ENCODE peak calls at places on chromosomes 11 and 22, in four cellular contexts. V is HL-60, X is SK-N-SH, O is HepG2. M is an unnamed sample.

GRCh38 chr22:36734171-36735058 is 30.9 kb upstream of the CACNG2 start:
- DNase-seq in O (no peak), V (no peak), X (no peak), M (no peak)

GRCh38 chr11:102111011-102111786 is 952 bp downstream of the YAP1 start:
- DNase-seq in X (peak), O (peak), V (no peak), M (peak)

GRCh38 chr11:856397-856796 is 13.7 kb downstream of the TSPAN4 start:
- DNase-seq in O (no peak), X (peak), V (no peak), M (no peak)

GRCh38 chr11:503179-503981 is 3.7 kb downstream of the RNH1 start:
- DNase-seq in V (peak), X (no peak), O (no peak), M (no peak)

GRCh38 chr22:30521368-30522156 is 16.1 kb upstream of the SEC14L4 start:
- DNase-seq in X (no peak), O (no peak), V (no peak), M (no peak)

GRCh38 chr22:45632791-45633515 is 38.7 kb upstream of the ATXN10 start:
- DNase-seq in X (no peak), O (peak), V (no peak), M (peak)

GRCh38 chr11:790721-791564 is 1.1 kb upstream of the CEND1 start:
- DNase-seq in V (no peak), O (no peak), X (peak), M (peak)

GRCh38 chr11:34830648-34831047 is 85.5 kb downstream of the APIP start:
- DNase-seq in V (no peak), O (no peak), X (peak), M (no peak)

GRCh38 chr11:128708660-128709059 is 14.8 kb downstream of the FLI1 start:
- DNase-seq in X (no peak), V (no peak), O (no peak), M (no peak)

GRCh38 chr22:37154925-37155712 is 5.4 kb upstream of the IL2RB start:
- DNase-seq in O (no peak), X (no peak), V (no peak), M (no peak)

GRCh38 chr11:5753943-5754342 is at the start of gene OR52N4:
- DNase-seq in O (no peak), V (no peak), X (no peak), M (no peak)

GRCh38 chr11:47918882-47919495 is 61.4 kb upstream of the PTPRJ start:
- DNase-seq in V (no peak), X (no peak), O (no peak), M (no peak)

GRCh38 chr22:19765477-19766234 is 5.1 kb downstream of the TBX1 start:
- DNase-seq in X (no peak), V (no peak), O (no peak), M (peak)

GRCh38 chr11:93623179-93623578 is 38.3 kb upstream of the CEP295 start:
- DNase-seq in V (peak), X (no peak), O (no peak), M (peak)

GRCh38 chr11:41578421-41579047 is 119.1 kb upstream of the LRRC4C start:
- DNase-seq in V (no peak), O (no peak), X (no peak), M (no peak)

GRCh38 chr22:32127904-32128303 is 31.2 kb downstream of the C22orf42 start:
- DNase-seq in V (no peak), X (no peak), O (no peak), M (peak)

GRCh38 chr11:57667715-57668466 is at the start of gene ZDHHC5:
- DNase-seq in O (peak), V (peak), X (peak), M (peak)

GRCh38 chr22:34804588-34804987 is 261.4 kb upstream of the ISX start:
- DNase-seq in O (no peak), V (no peak), X (no peak), M (peak)

GRCh38 chr22:24760708-24761306 is 13.7 kb downstream of the PIWIL3 start:
- DNase-seq in O (no peak), V (no peak), X (no peak), M (no peak)

GRCh38 chr11:82864268-82864667 is 36.0 kb downstream of the PRCP start:
- DNase-seq in O (peak), X (peak), V (peak), M (peak)

GRCh38 chr11:127002669-127003259 is 2.2 kb upstream of the KIRREL3 start:
- DNase-seq in V (no peak), X (no peak), O (no peak), M (no peak)

GRCh38 chr11:77081381-77081851 is 14.6 kb downstream of the CAPN5 start:
- DNase-seq in O (no peak), X (peak), V (no peak), M (no peak)

GRCh38 chr11:67316882-67317364 is 13.6 kb downstream of the SSH3 start:
- DNase-seq in V (no peak), X (no peak), O (no peak), M (no peak)

GRCh38 chr11:15768321-15768720 is 588.0 kb downstream of the SOX6 start:
- DNase-seq in V (no peak), O (no peak), X (no peak), M (no peak)

GRCh38 chr22:49648053-49648452 is 179.6 kb downstream of the BRD1 start:
- DNase-seq in O (no peak), X (no peak), V (no peak), M (no peak)

GRCh38 chr11:61477734-61478148 is 30.8 kb upstream of the LRRC10B start:
- DNase-seq in V (peak), O (no peak), X (peak), M (peak)

GRCh38 chr11:76665172-76665571 is 5.4 kb downstream of the LRRC32 start:
- DNase-seq in X (peak), O (no peak), V (no peak), M (no peak)

GRCh38 chr22:38067028-38067415 is 9.8 kb downstream of the PICK1 start:
- DNase-seq in O (no peak), V (no peak), X (no peak), M (no peak)

GRCh38 chr11:117409511-117409910 is 81.9 kb downstream of the CEP164 start:
- DNase-seq in X (no peak), V (no peak), O (no peak), M (no peak)

GRCh38 chr11:94130589-94131362 is 2.1 kb downstream of the PANX1 start:
- DNase-seq in O (no peak), X (no peak), V (no peak), M (no peak)

GRCh38 chr22:37930952-37931440 is 22.4 kb downstream of the C22orf23 start:
- DNase-seq in X (no peak), O (no peak), V (no peak), M (no peak)

GRCh38 chr11:61507962-61508824 is at the start of gene LRRC10B:
- DNase-seq in X (peak), V (peak), O (no peak), M (peak)

GRCh38 chr11:121451178-121451981 is 734 bp upstream of the SORL1 start:
- DNase-seq in X (no peak), O (peak), V (no peak), M (no peak)

GRCh38 chr11:47393163-47394049 is 15.0 kb upstream of the SLC39A13 start:
- DNase-seq in V (peak), O (no peak), X (no peak), M (no peak)

GRCh38 chr11:1234771-1235614 is 12.1 kb downstream of the MUC5B start:
- DNase-seq in V (no peak), O (no peak), X (peak), M (no peak)

GRCh38 chr22:48546653-48547424 is 1280.8 kb downstream of the BRD1 start:
- DNase-seq in V (no peak), X (no peak), O (no peak), M (no peak)

GRCh38 chr11:44651535-44652130 is 75.1 kb upstream of the TSPAN18 start:
- DNase-seq in X (no peak), O (no peak), V (peak), M (no peak)

GRCh38 chr22:30265851-30266444 is 703 bp downstream of the OSM start:
- DNase-seq in X (no peak), V (peak), O (no peak), M (no peak)

GRCh38 chr11:128711136-128711535 is 17.3 kb downstream of the FLI1 start:
- DNase-seq in O (no peak), V (no peak), X (no peak), M (no peak)

DNA sequence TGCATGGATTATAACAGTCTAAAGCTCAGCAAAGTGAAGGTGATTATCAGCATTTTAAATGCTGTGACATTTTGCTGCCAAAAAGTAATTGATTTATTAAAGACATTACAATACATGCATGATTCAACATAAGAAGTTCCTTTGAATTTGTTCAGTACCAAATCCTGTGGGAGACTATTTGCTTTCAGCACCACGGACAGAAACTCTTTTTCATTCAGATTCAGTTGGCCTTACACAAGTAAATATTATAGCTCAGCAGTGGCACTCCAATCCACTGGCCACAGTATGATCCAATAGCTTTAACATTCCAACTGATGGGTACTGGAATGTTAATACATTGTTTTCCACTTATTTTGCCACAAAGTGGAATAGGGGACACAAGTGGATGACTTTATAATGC is 806.7 kb downstream of the NTM start:
- DNase-seq in V (no peak), X (no peak), O (peak), M (peak)
- TF ChIP-seq REST in V (peak), X (peak), O (peak), M (peak)

GRCh38 chr11:65718964-65719492 is 1.6 kb downstream of the RNASEH2C start:
- DNase-seq in O (no peak), X (peak), V (no peak), M (no peak)
- TF ChIP-seq POLR2AphosphoS5 in O (no peak), X (no peak), V (peak), M (no peak)

GRCh38 chr11:78808903-78809302 is 234.2 kb upstream of the NARS2 start:
- DNase-seq in X (no peak), V (no peak), O (no peak), M (no peak)
- TF ChIP-seq REST in X (no peak), V (no peak), O (no peak), M (no peak)

DNA sequence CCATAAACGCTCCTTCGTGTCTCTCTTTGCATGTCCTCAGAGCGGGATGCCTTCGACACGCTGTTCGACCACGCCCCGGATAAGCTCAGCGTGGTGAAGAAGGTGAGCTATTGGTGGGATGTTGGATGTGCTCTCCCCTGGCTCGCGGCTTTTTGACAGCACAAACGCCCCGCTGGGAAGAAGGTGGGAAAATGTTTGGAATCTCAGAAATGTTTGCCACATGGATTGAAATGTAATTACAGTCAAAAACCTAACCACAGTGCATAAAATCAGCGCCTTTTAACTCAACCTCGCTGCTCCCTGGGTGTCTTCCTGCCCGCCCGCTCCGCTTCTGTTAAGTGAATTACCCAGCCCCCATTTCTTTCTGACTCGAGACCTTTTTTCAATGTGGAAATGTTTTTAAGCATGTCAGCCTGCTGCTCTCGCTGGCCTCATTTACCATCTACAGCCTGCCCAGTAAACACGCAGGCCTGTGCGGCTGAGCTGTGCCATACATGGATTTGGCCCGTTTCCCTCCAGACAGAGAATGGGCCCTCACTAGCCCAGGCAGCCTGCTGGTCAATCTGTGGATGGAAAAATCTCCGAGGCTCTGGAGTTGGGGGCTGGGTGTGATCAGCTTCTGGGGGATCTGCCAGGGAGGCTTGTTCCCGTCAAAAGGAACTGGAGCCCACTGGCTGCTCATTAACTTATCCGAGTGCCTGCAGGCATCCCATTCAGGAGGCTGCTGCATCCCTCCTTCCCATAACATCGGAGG is 32.7 kb upstream of the PARVG start:
- DNase-seq in O (no peak), V (no peak), X (no peak), M (peak)
- TF ChIP-seq POLR2AphosphoS5 in O (no peak), V (no peak), X (no peak), M (no peak)

DNA sequence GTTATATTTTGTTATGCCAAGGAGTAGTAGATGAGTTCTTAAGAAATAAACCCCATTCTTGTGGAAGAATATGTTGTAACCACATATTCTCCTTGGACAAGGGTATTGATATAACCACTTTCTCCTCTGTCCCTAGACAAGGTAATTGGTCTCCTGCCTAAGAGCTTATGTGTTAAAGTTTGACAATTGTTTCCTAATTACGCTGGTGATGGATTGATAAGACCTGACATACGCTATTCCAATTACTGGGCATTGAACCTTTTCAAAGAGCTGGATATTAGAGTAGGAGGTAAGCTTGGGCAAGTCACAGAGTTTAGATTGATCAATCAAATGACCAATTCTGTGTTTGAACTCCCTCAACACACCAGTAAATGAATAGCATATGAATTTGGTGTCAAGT is 88.9 kb downstream of the RAB38 start:
- DNase-seq in V (no peak), X (no peak), O (no peak), M (no peak)
- TF ChIP-seq REST in V (no peak), X (no peak), O (no peak), M (no peak)

GRCh38 chr11:7558046-7558445 is 44.2 kb downstream of the PPFIBP2 start:
- DNase-seq in V (no peak), X (no peak), O (no peak), M (no peak)

GRCh38 chr11:7551571-7551970 is 37.8 kb downstream of the PPFIBP2 start:
- DNase-seq in X (no peak), O (no peak), V (no peak), M (no peak)

GRCh38 chr11:7552666-7553065 is 38.9 kb downstream of the PPFIBP2 start:
- DNase-seq in X (no peak), O (no peak), V (no peak), M (no peak)

GRCh38 chr11:7559404-7560283 is 45.8 kb downstream of the PPFIBP2 start:
- DNase-seq in V (no peak), X (no peak), O (no peak), M (no peak)

DNA sequence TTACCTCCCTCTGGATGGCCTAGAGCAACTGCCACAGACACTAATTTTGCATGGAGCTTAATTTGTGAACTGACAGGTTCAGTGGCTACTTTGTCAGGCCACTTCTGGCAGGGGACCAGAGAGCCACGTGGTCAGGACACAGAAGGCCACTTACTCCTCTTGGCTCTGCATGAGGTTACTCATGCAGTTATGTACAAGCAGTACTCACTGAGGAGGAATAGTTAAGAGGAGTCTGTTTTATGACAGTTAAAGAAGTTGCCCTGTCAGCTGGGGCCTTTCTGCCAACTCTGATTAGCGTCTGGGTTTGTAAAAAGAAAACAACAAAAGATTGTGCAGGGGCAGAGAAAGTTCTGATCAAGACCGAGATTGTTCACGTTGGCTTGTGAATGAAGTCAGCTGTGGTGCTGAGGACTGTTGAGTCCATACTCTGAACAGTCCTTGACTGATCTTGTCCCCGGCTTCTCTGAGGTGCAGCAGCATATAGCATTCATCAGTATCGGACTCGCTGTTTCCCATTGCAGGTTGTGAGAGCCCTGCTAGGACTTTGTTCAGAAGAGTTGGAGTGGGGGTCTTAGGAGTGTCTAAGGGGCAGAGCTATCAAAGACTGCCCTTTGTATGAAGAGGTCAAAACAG is 41.4 kb downstream of the PPFIBP2 start:
- DNase-seq in X (no peak), V (no peak), O (no peak), M (no peak)
- TF ChIP-seq POLR2AphosphoS5 in X (no peak), V (no peak), O (no peak), M (no peak)

GRCh38 chr11:100905684-100906083 is 218.6 kb downstream of the ARHGAP42 start:
- DNase-seq in O (no peak), X (no peak), V (no peak), M (no peak)

GRCh38 chr11:100903284-100903683 is 216.2 kb downstream of the ARHGAP42 start:
- DNase-seq in V (no peak), O (no peak), X (no peak), M (no peak)

DNA sequence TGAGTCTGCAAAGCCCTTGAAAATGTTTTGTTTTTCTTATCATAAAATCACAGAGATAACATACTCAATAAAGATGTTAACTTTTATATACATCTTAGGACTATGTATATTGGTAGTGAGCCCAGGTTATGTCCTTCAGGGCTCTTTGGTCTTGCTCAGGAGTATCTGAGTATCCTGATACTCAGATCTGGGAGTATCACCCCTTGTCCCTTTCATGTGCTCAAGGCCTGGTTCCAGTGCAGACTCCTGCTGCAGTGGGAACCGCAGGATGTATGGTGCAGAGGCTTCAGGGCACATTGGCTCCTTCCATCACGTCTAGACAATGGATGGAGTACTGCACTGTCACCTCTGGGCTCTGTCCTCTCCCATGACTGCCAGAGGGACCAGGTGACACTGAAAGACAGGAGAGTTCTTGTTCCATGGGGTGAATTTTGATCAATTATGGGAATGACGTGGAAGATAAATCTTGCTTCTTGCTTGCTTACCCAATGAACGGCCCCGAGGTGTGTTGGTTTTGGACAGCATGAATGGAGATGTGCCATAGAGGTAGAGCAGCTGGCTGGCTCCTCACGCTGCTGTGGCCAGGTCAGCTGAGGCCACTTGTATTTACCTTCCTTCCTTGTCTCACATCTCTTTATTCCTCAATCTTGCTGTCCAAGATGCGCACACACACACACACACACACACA is 215.5 kb downstream of the ARHGAP42 start:
- DNase-seq in O (no peak), V (no peak), X (no peak), M (no peak)
- TF ChIP-seq REST in O (no peak), V (no peak), X (no peak), M (no peak)